ENCODE peak calls at places on chromosomes 1 and 21, in nine cellular contexts. D, S, B, A, E, Y, Z, U and R are unnamed samples.

GRCh38 chr1:27525296-27526271 is 35.6 kb upstream of the WASF2 start:
- DNase-seq in D (peak), S (peak), B (peak), A (peak), E (peak), Y (peak), Z (no peak), U (no peak), R (no peak)

GRCh38 chr1:204199579-204199978 is 3.3 kb upstream of the KISS1 start:
- DNase-seq in D (no peak), S (no peak), B (no peak), A (no peak), E (no peak), Y (no peak), Z (no peak), U (no peak), R (no peak)

GRCh38 chr1:14627608-14628489 is 29.4 kb downstream of the KAZN start:
- DNase-seq in D (no peak), S (peak), B (peak), A (no peak), E (no peak), Y (no peak), Z (peak), U (no peak), R (no peak)

GRCh38 chr1:231053493-231054162 is 13.6 kb upstream of the FAM89A start:
- DNase-seq in D (peak), S (peak), B (peak), A (peak), E (no peak), Y (no peak), Z (peak), U (no peak), R (no peak)

GRCh38 chr1:184212649-184213314 is 161.3 kb downstream of the TSEN15 start:
- DNase-seq in D (peak), S (peak), B (peak), A (no peak), E (no peak), Y (peak), Z (no peak), U (no peak), R (no peak)

GRCh38 chr1:59290173-59290954 is 6.5 kb upstream of the FGGY start:
- DNase-seq in D (peak), S (peak), B (peak), A (peak), E (peak), Y (peak), Z (no peak), U (peak), R (no peak)

GRCh38 chr1:115192200-115192767 is 103.0 kb upstream of the TSPAN2 start:
- DNase-seq in D (no peak), S (no peak), B (no peak), A (no peak), E (no peak), Y (no peak), Z (no peak), U (no peak), R (no peak)

GRCh38 chr1:170267317-170267716 is 121.6 kb downstream of the NTMT2 start:
- DNase-seq in D (no peak), S (peak), B (peak), A (peak), E (no peak), Y (no peak), Z (no peak), U (peak), R (no peak)

GRCh38 chr1:218459450-218459849 is 114.3 kb downstream of the TGFB2 start:
- DNase-seq in D (no peak), S (no peak), B (peak), A (no peak), E (no peak), Y (no peak), Z (no peak), U (no peak), R (no peak)

GRCh38 chr1:226653311-226653921 is 85.7 kb downstream of the ITPKB start:
- DNase-seq in D (no peak), S (no peak), B (no peak), A (no peak), E (peak), Y (no peak), Z (no peak), U (no peak), R (no peak)

GRCh38 chr1:2360588-2361364 is 30.6 kb downstream of the MORN1 start:
- DNase-seq in D (no peak), S (no peak), B (peak), A (no peak), E (no peak), Y (no peak), Z (no peak), U (no peak), R (no peak)

GRCh38 chr1:1926346-1926811 is 7.3 kb upstream of the TMEM52 start:
- DNase-seq in D (no peak), S (no peak), B (no peak), A (no peak), E (no peak), Y (no peak), Z (no peak), U (no peak), R (no peak)

GRCh38 chr21:34204481-34205439 is 131.4 kb downstream of the MRPS6 start:
- DNase-seq in D (no peak), S (no peak), B (no peak), A (peak), E (no peak), Y (no peak), Z (no peak), U (no peak), R (peak)

GRCh38 chr1:85612704-85613361 is 32.3 kb downstream of the CCN1 start:
- DNase-seq in D (no peak), S (peak), B (peak), A (no peak), E (no peak), Y (peak), Z (no peak), U (no peak), R (no peak)